ENCODE peak calls at places on chromosomes 11 and 22, in four cellular contexts. Z is ovary; Q is renal cortical epithelial cell; D is stimulated activated CD4-positive, alpha-beta T cell treated with anti-CD3 and anti-CD28 coated beads, Interleukin-2, amount 100 ng/mL, for 24 hours. C is an unnamed sample.
A peak's percentile ranks its signal among the peaks of the same experiment; 100 is the strongest.

GRCh38 chr11:43316451-43316850 is 4.7 kb downstream of the API5 start:
- DNase-seq in Z (no peak), D (no peak), Q (peak; percentile 45), C (no peak)

GRCh38 chr22:30286813-30287625 is 2.3 kb downstream of the CASTOR1 start:
- DNase-seq in Z (peak; percentile 72), Q (peak; percentile 36), D (peak; percentile 94), C (peak; percentile 45)

GRCh38 chr11:78344676-78345075 is 72.9 kb downstream of the GAB2 start:
- DNase-seq in D (no peak), Q (no peak), Z (no peak), C (no peak)

GRCh38 chr22:40381461-40381860 is 11.1 kb downstream of the SGSM3 start:
- DNase-seq in Q (no peak), D (no peak), Z (no peak), C (no peak)

GRCh38 chr11:44952500-44953260 is 2.0 kb upstream of the TP53I11 start:
- DNase-seq in Q (peak; percentile 32), Z (no peak), D (no peak), C (no peak)

GRCh38 chr11:128714881-128715280 is 21.0 kb downstream of the FLI1 start:
- DNase-seq in D (no peak), Q (peak; percentile 12), Z (no peak), C (peak; percentile 67)

GRCh38 chr22:19641254-19641982 is 72.9 kb upstream of the SEPTIN5 start:
- DNase-seq in Q (no peak), Z (no peak), D (no peak), C (no peak)

GRCh38 chr11:44634401-44635281 is 69.2 kb downstream of the CD82 start:
- DNase-seq in Q (peak; percentile 68), Z (peak; percentile 91), D (peak; percentile 22), C (peak; percentile 86)

GRCh38 chr11:112834277-112834755 is 126.9 kb upstream of the NCAM1 start:
- DNase-seq in Q (no peak), Z (no peak), D (no peak), C (no peak)

GRCh38 chr22:31344369-31345330 is 1.5 kb downstream of the PATZ1 start:
- DNase-seq in Q (no peak), D (peak; percentile 35), Z (peak; percentile 54), C (peak; percentile 48)

GRCh38 chr11:44016129-44016528 is 31.7 kb upstream of the ACCSL start:
- DNase-seq in Z (peak; percentile 55), D (no peak), Q (no peak), C (peak; percentile 94)

GRCh38 chr11:126173257-126173656 is 38.2 kb downstream of the RPUSD4 start:
- DNase-seq in D (no peak), Q (no peak), Z (no peak), C (no peak)

GRCh38 chr22:47847281-47847890 is 1084.9 kb downstream of the TBC1D22A start:
- DNase-seq in Q (no peak), D (no peak), Z (no peak), C (no peak)

GRCh38 chr11:20353829-20354434 is 9.6 kb upstream of the HTATIP2 start:
- DNase-seq in Q (peak; percentile 37), D (peak; percentile 33), Z (no peak), C (peak; percentile 57)

GRCh38 chr11:73997120-73997772 is 11.6 kb downstream of the UCP3 start:
- DNase-seq in D (no peak), Z (no peak), Q (no peak), C (no peak)

GRCh38 chr22:23773247-23774113 is 831 bp downstream of the MMP11 start:
- DNase-seq in D (no peak), Q (no peak), Z (no peak), C (no peak)

GRCh38 chr11:112467721-112468120 is 207.1 kb upstream of the PLET1 start:
- DNase-seq in Z (no peak), Q (no peak), D (no peak), C (no peak)

GRCh38 chr11:74470526-74470925 is 3.2 kb upstream of the KCNE3 start:
- DNase-seq in D (no peak), Z (peak; percentile 37), Q (peak; percentile 54), C (no peak)

GRCh38 chr11:68992743-68993255 is 12.0 kb upstream of the MRGPRD start:
- DNase-seq in D (no peak), Q (no peak), Z (no peak), C (no peak)

GRCh38 chr11:62710001-62710345 is 2.5 kb downstream of the GNG3 start:
- DNase-seq in Q (no peak), D (peak; percentile 47), Z (no peak), C (peak; percentile 51)

GRCh38 chr11:101860694-101861371 is 54.0 kb upstream of the CEP126 start:
- DNase-seq in D (peak; percentile 20), Q (peak; percentile 58), Z (peak; percentile 27), C (peak; percentile 73)

GRCh38 chr11:36499325-36499724 is 10.7 kb downstream of the TRAF6 start:
- DNase-seq in Q (no peak), Z (no peak), D (no peak), C (no peak)

GRCh38 chr22:41217553-41218157 is 12.5 kb downstream of the L3MBTL2 start:
- DNase-seq in Q (peak; percentile 20), Z (peak; percentile 80), D (peak; percentile 32), C (peak; percentile 77)

GRCh38 chr11:126824035-126824607 is 176.4 kb downstream of the KIRREL3 start:
- DNase-seq in Z (no peak), Q (no peak), D (no peak), C (no peak)

GRCh38 chr22:49853981-49854791 is 542 bp downstream of the ZBED4 start:
- DNase-seq in D (peak; percentile 41), Q (no peak), Z (peak; percentile 59), C (no peak)

GRCh38 chr11:133243832-133244231 is 288.5 kb downstream of the OPCML start:
- DNase-seq in Z (no peak), Q (no peak), D (no peak), C (no peak)

GRCh38 chr22:44842417-44842816 is 90.0 kb downstream of the ARHGAP8 start:
- DNase-seq in Q (no peak), Z (no peak), D (no peak), C (no peak)

C was measured in fibroblast of mammary gland.